ENCODE peak calls at places on chromosomes 6 and 20, in five cellular contexts. X is dorsolateral prefrontal cortex, Y is A673, J is lower lobe of right lung, Q is right cardiac atrium. L is an unnamed sample.

GRCh38 chr6:111381126-111381525 is 101.9 kb downstream of the REV3L start:
- DNase-seq in X (no peak), Y (no peak), J (no peak), Q (no peak), L (no peak)

GRCh38 chr20:37522258-37523011 is 1.4 kb downstream of the NNAT start:
- DNase-seq in X (peak; percentile 69), Y (no peak), J (peak; percentile 82), Q (peak; percentile 66), L (no peak)

GRCh38 chr20:8449120-8449519 is 317.1 kb downstream of the PLCB1 start:
- DNase-seq in X (no peak), Y (no peak), J (no peak), Q (no peak), L (no peak)

GRCh38 chr6:49915035-49915434 is 48.7 kb upstream of the CRISP1 start:
- DNase-seq in X (peak; percentile 46), Y (peak; percentile 13), J (no peak), Q (peak; percentile 31), L (no peak)

GRCh38 chr6:116268589-116269293 is 11.0 kb downstream of the TSPYL1 start:
- DNase-seq in X (no peak), Y (peak; percentile 91), J (no peak), Q (no peak), L (no peak)

GRCh38 chr6:37628611-37629320 is 68.9 kb downstream of the MDGA1 start:
- DNase-seq in X (no peak), Y (no peak), J (no peak), Q (no peak), L (no peak)

GRCh38 chr6:20440291-20440690 is 38.6 kb downstream of the E2F3 start:
- DNase-seq in X (no peak), Y (no peak), J (no peak), Q (no peak), L (no peak)

GRCh38 chr6:24667378-24667803 is 514 bp downstream of the ACOT13 start:
- DNase-seq in X (no peak), Y (peak; percentile 17), J (no peak), Q (no peak), L (no peak)

GRCh38 chr20:38165089-38165965 is at the start of gene TGM2:
- DNase-seq in X (no peak), Y (peak; percentile 62), J (peak; percentile 92), Q (peak; percentile 90), L (no peak)

GRCh38 chr20:63691711-63692435 is 4.6 kb upstream of the TNFRSF6B start:
- DNase-seq in X (no peak), Y (no peak), J (peak; percentile 43), Q (peak; percentile 25), L (no peak)

GRCh38 chr6:168355716-168356522 is 36.3 kb upstream of the DACT2 start:
- DNase-seq in X (no peak), Y (peak; percentile 84), J (no peak), Q (peak; percentile 67), L (no peak)

GRCh38 chr6:106167105-106167814 is 81.1 kb downstream of the PRDM1 start:
- DNase-seq in X (no peak), Y (no peak), J (no peak), Q (no peak), L (peak; percentile 45)

GRCh38 chr20:21125072-21125848 is 622 bp upstream of the KIZ start:
- DNase-seq in X (peak; percentile 50), Y (peak; percentile 55), J (peak; percentile 57), Q (peak; percentile 47), L (no peak)

GRCh38 chr20:61664741-61665320 is 400.9 kb downstream of the TAF4 start:
- DNase-seq in X (no peak), Y (no peak), J (no peak), Q (peak; percentile 61), L (no peak)

GRCh38 chr6:36197739-36198221 is 1.2 kb downstream of the BRPF3 start:
- DNase-seq in X (peak; percentile 71), Y (peak; percentile 20), J (no peak), Q (peak; percentile 15), L (no peak)

GRCh38 chr20:53677447-53678314 is 84.0 kb upstream of the ZNF217 start:
- DNase-seq in X (no peak), Y (peak; percentile 92), J (peak; percentile 48), Q (peak; percentile 46), L (no peak)

GRCh38 chr6:144379356-144379755 is 94.2 kb downstream of the UTRN start:
- DNase-seq in X (no peak), Y (peak; percentile 66), J (no peak), Q (no peak), L (no peak)

GRCh38 chr20:46246527-46246926 is 61.8 kb downstream of the CDH22 start:
- DNase-seq in X (no peak), Y (no peak), J (no peak), Q (no peak), L (no peak)

GRCh38 chr20:47610247-47610944 is 108.7 kb downstream of the NCOA3 start:
- DNase-seq in X (no peak), Y (peak; percentile 27), J (no peak), Q (peak; percentile 51), L (no peak)

GRCh38 chr20:11917663-11918062 is at the start of gene BTBD3:
- DNase-seq in X (peak; percentile 88), Y (no peak), J (peak; percentile 43), Q (peak; percentile 57), L (no peak)

GRCh38 chr6:44642870-44643522 is 255.5 kb downstream of the CDC5L start:
- DNase-seq in X (no peak), Y (no peak), J (no peak), Q (no peak), L (no peak)

GRCh38 chr20:16922834-16923233 is 174.7 kb downstream of the OTOR start:
- DNase-seq in X (no peak), Y (peak; percentile 91), J (no peak), Q (no peak), L (no peak)

GRCh38 chr6:125307150-125307838 is 5.5 kb upstream of the HDDC2 start:
- DNase-seq in X (no peak), Y (no peak), J (no peak), Q (no peak), L (no peak)

GRCh38 chr20:63004607-63005211 is 2.1 kb downstream of the BHLHE23 start:
- DNase-seq in X (no peak), Y (no peak), J (no peak), Q (no peak), L (no peak)

GRCh38 chr20:63128956-63129355 is 87.0 kb downstream of the YTHDF1 start:
- DNase-seq in X (no peak), Y (no peak), J (peak; percentile 37), Q (no peak), L (no peak)

GRCh38 chr6:73309784-73310502 is 44.1 kb downstream of the DPPA5 start:
- DNase-seq in X (peak; percentile 70), Y (peak; percentile 61), J (peak; percentile 72), Q (peak; percentile 55), L (no peak)

GRCh38 chr6:12058164-12058926 is 46.2 kb downstream of the HIVEP1 start:
- DNase-seq in X (no peak), Y (no peak), J (no peak), Q (peak; percentile 37), L (no peak)

GRCh38 chr6:12062605-12063004 is 50.5 kb downstream of the HIVEP1 start:
- DNase-seq in X (no peak), Y (no peak), J (no peak), Q (no peak), L (no peak)

GRCh38 chr6:12064125-12064524 is 52.0 kb downstream of the HIVEP1 start:
- DNase-seq in X (no peak), Y (no peak), J (no peak), Q (no peak), L (no peak)

GRCh38 chr6:12064538-12064937 is 52.4 kb downstream of the HIVEP1 start:
- DNase-seq in X (no peak), Y (no peak), J (no peak), Q (no peak), L (no peak)

DNA sequence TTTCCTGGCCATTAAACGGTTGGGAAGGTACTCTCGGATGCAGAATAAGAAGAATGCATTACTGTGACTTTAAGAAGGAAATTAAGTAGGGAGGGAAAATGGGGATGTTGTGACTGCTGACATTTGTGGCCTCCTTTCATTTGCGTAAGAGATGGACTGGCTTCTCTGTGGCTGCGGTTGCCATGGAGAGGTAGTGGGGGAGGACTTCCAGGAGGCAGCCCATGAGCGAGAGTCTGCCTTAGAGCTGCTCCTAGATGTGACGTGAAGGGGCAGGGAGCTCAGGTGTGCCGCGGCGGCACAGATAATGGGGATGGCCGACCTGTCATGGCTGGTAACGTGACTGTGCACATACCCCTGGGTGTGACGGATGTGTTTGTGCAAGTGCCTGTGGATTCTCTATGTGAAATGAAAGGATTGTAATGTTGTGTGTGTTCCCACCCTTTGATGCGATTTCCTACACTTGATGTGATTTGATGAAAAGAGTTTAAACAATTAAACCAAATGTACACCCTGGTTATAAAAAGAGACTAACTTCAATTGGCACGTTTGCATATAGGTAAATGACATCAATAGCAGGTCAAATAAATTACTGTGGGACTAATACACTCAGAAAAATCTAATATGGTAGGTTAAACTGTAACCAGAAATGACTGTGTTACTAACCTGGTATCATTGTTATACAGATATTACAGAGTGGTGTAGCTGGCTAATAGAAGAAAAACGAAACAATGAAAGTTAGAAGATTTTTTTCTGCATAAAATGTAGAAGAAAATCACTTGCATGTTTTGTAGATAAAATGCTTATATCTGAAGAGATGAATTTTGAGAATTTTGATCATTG is 48.9 kb downstream of the HIVEP1 start:
- DNase-seq in X (peak; percentile 86), Y (no peak), J (peak; percentile 84), Q (peak; percentile 67), L (no peak)
- H3K4me3 ChIP-seq in X (peak overlapping the region; percentile 62), Y (no peak overlapping the region), J (no peak overlapping the region), Q (no peak overlapping the region), L (no peak overlapping the region)

GRCh38 chr6:31116661-31117385 is 2.2 kb downstream of the PSORS1C1 start:
- DNase-seq in X (no peak), Y (no peak), J (no peak), Q (peak; percentile 54), L (no peak)
- H3K4me3 ChIP-seq in X (peak overlapping the region; percentile 27), Y (no peak overlapping the region), J (no peak overlapping the region), Q (peak overlapping the region; percentile 27), L (peak overlapping the region; percentile 28)

GRCh38 chr6:27209167-27209566 is 38.3 kb upstream of the PRSS16 start:
- DNase-seq in X (no peak), Y (no peak), J (no peak), Q (no peak), L (no peak)

GRCh38 chr6:27213544-27214125 is 33.9 kb upstream of the PRSS16 start:
- DNase-seq in X (no peak), Y (peak; percentile 74), J (no peak), Q (no peak), L (no peak)

GRCh38 chr6:27209659-27210269 is 37.7 kb upstream of the PRSS16 start:
- DNase-seq in X (no peak), Y (no peak), J (no peak), Q (no peak), L (no peak)

GRCh38 chr6:27216874-27217273 is 30.6 kb upstream of the PRSS16 start:
- DNase-seq in X (no peak), Y (no peak), J (no peak), Q (no peak), L (no peak)

DNA sequence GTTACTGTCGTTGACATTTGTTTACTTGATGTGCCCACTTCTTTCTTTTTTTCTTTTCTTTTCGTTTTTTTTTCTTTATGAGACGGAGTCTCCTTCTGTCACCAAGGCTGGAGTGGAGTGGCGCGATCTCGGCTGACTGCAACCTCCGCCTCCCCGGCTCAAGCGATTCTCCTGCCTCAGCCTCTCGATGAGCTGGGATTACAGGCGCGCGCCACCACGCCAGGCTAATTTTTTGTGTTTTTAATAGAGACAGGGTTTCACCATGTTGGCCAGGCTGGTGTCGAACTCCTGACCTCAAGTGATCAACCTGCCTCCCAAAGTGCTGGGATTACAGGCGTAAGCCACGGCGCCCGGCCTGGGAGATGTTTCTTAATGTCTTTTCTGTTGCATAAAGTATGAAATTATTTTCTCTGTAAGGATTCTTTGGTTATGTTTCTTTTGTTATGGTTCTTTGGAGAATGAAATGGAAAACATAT is 33.3 kb upstream of the PRSS16 start:
- DNase-seq in X (no peak), Y (peak; percentile 33), J (no peak), Q (no peak), L (no peak)
- H3K4me3 ChIP-seq in X (no peak overlapping the region), Y (peak overlapping the region; percentile 55), J (no peak overlapping the region), Q (no peak overlapping the region), L (no peak overlapping the region)

GRCh38 chr20:10666221-10667076 is 7.3 kb downstream of the JAG1 start:
- DNase-seq in X (no peak), Y (no peak), J (no peak), Q (no peak), L (no peak)
- H3K4me3 ChIP-seq in X (peak overlapping the region; percentile 25), Y (no peak overlapping the region), J (peak overlapping the region; percentile 27), Q (no peak overlapping the region), L (peak overlapping the region; percentile 10)